ENCODE peak calls at places on chromosomes 7 and 10, in eight cellular contexts. One of them, this sample, is unnamed.
A peak's percentile ranks its signal among the peaks of the same experiment; 100 is the strongest.

GRCh38 chr7:127404282-127405049 is 12.0 kb upstream of the ZNF800 start:
- DNase-seq in fibroblast of the conjunctiva: no peak
- DNase-seq in suprapubic skin: no peak
- DNase-seq in cardiac fibroblast: no peak
- DNase-seq in HFFc6: no peak
- DNase-seq in PC-9: no peak
- DNase-seq in NCI-H748 treated with DMSO at 0.1 percent for 48 hours: no peak
- DNase-seq in effector memory CD8-positive, alpha-beta T cell: no peak
- DNase-seq in this sample: no peak

GRCh38 chr7:36273836-36274235 is 115.8 kb upstream of the ANLN start:
- DNase-seq in fibroblast of the conjunctiva: no peak
- DNase-seq in suprapubic skin: no peak
- DNase-seq in cardiac fibroblast: no peak
- DNase-seq in HFFc6: no peak
- DNase-seq in PC-9: no peak
- DNase-seq in NCI-H748 treated with DMSO at 0.1 percent for 48 hours: no peak
- DNase-seq in effector memory CD8-positive, alpha-beta T cell: no peak
- DNase-seq in this sample: no peak

GRCh38 chr7:92634125-92634710 is 44.0 kb upstream of the FAM133B start:
- DNase-seq in fibroblast of the conjunctiva: no peak
- DNase-seq in suprapubic skin: no peak
- DNase-seq in cardiac fibroblast: no peak
- DNase-seq in HFFc6: no peak
- DNase-seq in PC-9: no peak
- DNase-seq in NCI-H748 treated with DMSO at 0.1 percent for 48 hours: no peak
- DNase-seq in effector memory CD8-positive, alpha-beta T cell: no peak
- DNase-seq in this sample: no peak

GRCh38 chr7:36602975-36603887 is 121.1 kb downstream of the AOAH start:
- DNase-seq in fibroblast of the conjunctiva: no peak
- DNase-seq in suprapubic skin: no peak
- DNase-seq in cardiac fibroblast: no peak
- DNase-seq in HFFc6: no peak
- DNase-seq in PC-9: no peak
- DNase-seq in NCI-H748 treated with DMSO at 0.1 percent for 48 hours: no peak
- DNase-seq in effector memory CD8-positive, alpha-beta T cell: no peak
- DNase-seq in this sample: no peak

GRCh38 chr10:29791773-29792172 is 157.0 kb upstream of the SVIL start:
- DNase-seq in fibroblast of the conjunctiva: no peak
- DNase-seq in suprapubic skin: no peak
- DNase-seq in cardiac fibroblast: no peak
- DNase-seq in HFFc6: no peak
- DNase-seq in PC-9: no peak
- DNase-seq in NCI-H748 treated with DMSO at 0.1 percent for 48 hours: no peak
- DNase-seq in effector memory CD8-positive, alpha-beta T cell: no peak
- DNase-seq in this sample: no peak

GRCh38 chr10:94358480-94358879 is 4.3 kb downstream of the NOC3L start:
- DNase-seq in fibroblast of the conjunctiva: peak; percentile 68
- DNase-seq in suprapubic skin: no peak
- DNase-seq in cardiac fibroblast: peak; percentile 91
- DNase-seq in HFFc6: peak; percentile 88
- DNase-seq in PC-9: peak; percentile 60
- DNase-seq in NCI-H748 treated with DMSO at 0.1 percent for 48 hours: no peak
- DNase-seq in effector memory CD8-positive, alpha-beta T cell: no peak
- DNase-seq in this sample: peak; percentile 56

GRCh38 chr10:18713077-18713476 is 53.8 kb downstream of the ARL5B start:
- DNase-seq in fibroblast of the conjunctiva: peak; percentile 47
- DNase-seq in suprapubic skin: no peak
- DNase-seq in cardiac fibroblast: peak; percentile 88
- DNase-seq in HFFc6: peak; percentile 81
- DNase-seq in PC-9: peak; percentile 89
- DNase-seq in NCI-H748 treated with DMSO at 0.1 percent for 48 hours: no peak
- DNase-seq in effector memory CD8-positive, alpha-beta T cell: no peak
- DNase-seq in this sample: no peak

GRCh38 chr10:63603709-63604445 is 82.7 kb downstream of the REEP3 start:
- DNase-seq in fibroblast of the conjunctiva: peak; percentile 17
- DNase-seq in suprapubic skin: no peak
- DNase-seq in cardiac fibroblast: peak; percentile 72
- DNase-seq in HFFc6: no peak
- DNase-seq in PC-9: no peak
- DNase-seq in NCI-H748 treated with DMSO at 0.1 percent for 48 hours: no peak
- DNase-seq in effector memory CD8-positive, alpha-beta T cell: no peak
- DNase-seq in this sample: no peak

GRCh38 chr10:95480102-95480900 is 80.9 kb downstream of the SORBS1 start:
- DNase-seq in fibroblast of the conjunctiva: no peak
- DNase-seq in suprapubic skin: peak; percentile 81
- DNase-seq in cardiac fibroblast: peak; percentile 22
- DNase-seq in HFFc6: no peak
- DNase-seq in PC-9: no peak
- DNase-seq in NCI-H748 treated with DMSO at 0.1 percent for 48 hours: no peak
- DNase-seq in effector memory CD8-positive, alpha-beta T cell: no peak
- DNase-seq in this sample: no peak

GRCh38 chr7:25820432-25821040 is 331.5 kb upstream of the NFE2L3 start:
- DNase-seq in fibroblast of the conjunctiva: no peak
- DNase-seq in suprapubic skin: no peak
- DNase-seq in cardiac fibroblast: peak; percentile 26
- DNase-seq in HFFc6: no peak
- DNase-seq in PC-9: no peak
- DNase-seq in NCI-H748 treated with DMSO at 0.1 percent for 48 hours: no peak
- DNase-seq in effector memory CD8-positive, alpha-beta T cell: no peak
- DNase-seq in this sample: no peak

GRCh38 chr7:127460077-127460476 is 67.6 kb upstream of the ZNF800 start:
- DNase-seq in fibroblast of the conjunctiva: no peak
- DNase-seq in suprapubic skin: no peak
- DNase-seq in cardiac fibroblast: no peak
- DNase-seq in HFFc6: no peak
- DNase-seq in PC-9: no peak
- DNase-seq in NCI-H748 treated with DMSO at 0.1 percent for 48 hours: no peak
- DNase-seq in effector memory CD8-positive, alpha-beta T cell: no peak
- DNase-seq in this sample: no peak

GRCh38 chr7:147428075-147428474 is 1162.5 kb upstream of the C7orf33 start:
- DNase-seq in fibroblast of the conjunctiva: no peak
- DNase-seq in suprapubic skin: no peak
- DNase-seq in cardiac fibroblast: no peak
- DNase-seq in HFFc6: no peak
- DNase-seq in PC-9: no peak
- DNase-seq in NCI-H748 treated with DMSO at 0.1 percent for 48 hours: no peak
- DNase-seq in effector memory CD8-positive, alpha-beta T cell: no peak
- DNase-seq in this sample: no peak

GRCh38 chr7:42236266-42237161 is 495 bp downstream of the GLI3 start:
- DNase-seq in fibroblast of the conjunctiva: peak; percentile 52
- DNase-seq in suprapubic skin: peak; percentile 82
- DNase-seq in cardiac fibroblast: peak; percentile 62
- DNase-seq in HFFc6: peak; percentile 46
- DNase-seq in PC-9: no peak
- DNase-seq in NCI-H748 treated with DMSO at 0.1 percent for 48 hours: no peak
- DNase-seq in effector memory CD8-positive, alpha-beta T cell: no peak
- DNase-seq in this sample: peak; percentile 51

GRCh38 chr7:99109108-99110051 is 34.5 kb downstream of the SMURF1 start:
- DNase-seq in fibroblast of the conjunctiva: no peak
- DNase-seq in suprapubic skin: no peak
- DNase-seq in cardiac fibroblast: peak; percentile 48
- DNase-seq in HFFc6: peak; percentile 31
- DNase-seq in PC-9: peak; percentile 59
- DNase-seq in NCI-H748 treated with DMSO at 0.1 percent for 48 hours: no peak
- DNase-seq in effector memory CD8-positive, alpha-beta T cell: no peak
- DNase-seq in this sample: peak; percentile 74

GRCh38 chr10:81920213-81920829 is 45.3 kb downstream of the NRG3 start:
- DNase-seq in fibroblast of the conjunctiva: no peak
- DNase-seq in suprapubic skin: no peak
- DNase-seq in cardiac fibroblast: peak; percentile 15
- DNase-seq in HFFc6: no peak
- DNase-seq in PC-9: no peak
- DNase-seq in NCI-H748 treated with DMSO at 0.1 percent for 48 hours: no peak
- DNase-seq in effector memory CD8-positive, alpha-beta T cell: no peak
- DNase-seq in this sample: no peak

GRCh38 chr7:13034693-13035092 is 347.3 kb downstream of the ARL4A start:
- DNase-seq in fibroblast of the conjunctiva: no peak
- DNase-seq in suprapubic skin: no peak
- DNase-seq in cardiac fibroblast: no peak
- DNase-seq in HFFc6: no peak
- DNase-seq in PC-9: no peak
- DNase-seq in NCI-H748 treated with DMSO at 0.1 percent for 48 hours: no peak
- DNase-seq in effector memory CD8-positive, alpha-beta T cell: no peak
- DNase-seq in this sample: no peak

GRCh38 chr7:157685430-157686284 is 348.9 kb downstream of the DNAJB6 start:
- DNase-seq in fibroblast of the conjunctiva: no peak
- DNase-seq in suprapubic skin: peak; percentile 50
- DNase-seq in cardiac fibroblast: no peak
- DNase-seq in HFFc6: no peak
- DNase-seq in PC-9: no peak
- DNase-seq in NCI-H748 treated with DMSO at 0.1 percent for 48 hours: no peak
- DNase-seq in effector memory CD8-positive, alpha-beta T cell: no peak
- DNase-seq in this sample: no peak

This sample was measured in foreskin melanocyte.